ENCODE peak calls at places on chromosomes 2 and 18, in five cellular contexts. R is K562, N is stomach, K is ovary, D is tibial nerve. S is an unnamed sample.

GRCh38 chr2:390959-391358 is 103.1 kb upstream of the ALKAL2 start:
- DNase-seq in R (no peak), N (no peak), K (no peak), D (no peak), S (no peak)

GRCh38 chr2:182324665-182325064 is 102.2 kb downstream of the PDE1A start:
- DNase-seq in R (no peak), N (no peak), K (no peak), D (no peak), S (no peak)

GRCh38 chr2:235468978-235469694 is 24.7 kb upstream of the AGAP1 start:
- DNase-seq in R (no peak), N (peak; percentile 36), K (no peak), D (peak; percentile 51), S (peak; percentile 63)

GRCh38 chr2:229856416-229856815 is 65.4 kb downstream of the TRIP12 start:
- DNase-seq in R (no peak), N (no peak), K (no peak), D (no peak), S (no peak)

GRCh38 chr2:26034597-26035067 is 748 bp downstream of the RAB10 start:
- DNase-seq in R (no peak), N (no peak), K (no peak), D (no peak), S (no peak)

GRCh38 chr2:219997341-219997851 is 370.0 kb downstream of the SLC4A3 start:
- DNase-seq in R (peak; percentile 6), N (no peak), K (peak; percentile 79), D (peak; percentile 41), S (peak; percentile 65)

GRCh38 chr2:174967693-174968260 is 37.4 kb downstream of the CHN1 start:
- DNase-seq in R (no peak), N (no peak), K (no peak), D (no peak), S (no peak)

GRCh38 chr2:216372761-216373291 is 543 bp upstream of the MARCHF4 start:
- DNase-seq in R (no peak), N (no peak), K (no peak), D (no peak), S (no peak)

GRCh38 chr2:13558368-13558767 is 841.6 kb downstream of the TRIB2 start:
- DNase-seq in R (no peak), N (no peak), K (no peak), D (no peak), S (no peak)

GRCh38 chr18:13086906-13087305 is 95.7 kb downstream of the CEP192 start:
- DNase-seq in R (no peak), N (no peak), K (no peak), D (no peak), S (no peak)

GRCh38 chr2:171529914-171530313 is 7.6 kb downstream of the CYBRD1 start:
- DNase-seq in R (peak; percentile 48), N (no peak), K (no peak), D (no peak), S (no peak)

GRCh38 chr2:85680707-85681353 is 12.8 kb upstream of the SFTPB start:
- DNase-seq in R (no peak), N (no peak), K (no peak), D (no peak), S (no peak)

GRCh38 chr18:55086931-55087330 is 127.7 kb upstream of the CCDC68 start:
- DNase-seq in R (no peak), N (no peak), K (no peak), D (no peak), S (no peak)

GRCh38 chr2:99980200-99980599 is 162.2 kb downstream of the AFF3 start:
- DNase-seq in R (no peak), N (no peak), K (no peak), D (no peak), S (no peak)

GRCh38 chr2:101985101-101985792 is 6.5 kb upstream of the IL1R2 start:
- DNase-seq in R (no peak), N (no peak), K (no peak), D (no peak), S (no peak)

GRCh38 chr2:15914981-15915380 is 25.4 kb upstream of the MYCN start:
- DNase-seq in R (no peak), N (no peak), K (no peak), D (no peak), S (no peak)

GRCh38 chr2:142937347-142937746 is 59.9 kb downstream of the KYNU start:
- DNase-seq in R (no peak), N (no peak), K (no peak), D (no peak), S (no peak)

GRCh38 chr2:177429688-177430325 is 37.2 kb downstream of the AGPS start:
- DNase-seq in R (no peak), N (no peak), K (no peak), D (no peak), S (no peak)

GRCh38 chr2:25497862-25498407 is 156.2 kb upstream of the DNMT3A start:
- DNase-seq in R (no peak), N (no peak), K (no peak), D (no peak), S (no peak)

GRCh38 chr18:42915240-42915791 is 200.2 kb downstream of the RIT2 start:
- DNase-seq in R (no peak), N (no peak), K (no peak), D (no peak), S (no peak)

GRCh38 chr2:98806266-98806697 is 75.3 kb upstream of the MGAT4A start:
- DNase-seq in R (no peak), N (peak; percentile 92), K (no peak), D (no peak), S (no peak)

GRCh38 chr18:28511421-28511821 is 334.5 kb upstream of the CDH2 start:
- DNase-seq in R (no peak), N (no peak), K (no peak), D (no peak), S (no peak)

GRCh38 chr2:113232123-113232522 is 46.6 kb downstream of the PAX8 start:
- DNase-seq in R (no peak), N (no peak), K (no peak), D (no peak), S (no peak)

GRCh38 chr2:143259368-143259958 is 130.2 kb downstream of the ARHGAP15 start:
- DNase-seq in R (peak; percentile 26), N (peak; percentile 65), K (peak; percentile 30), D (peak; percentile 87), S (peak; percentile 66)

GRCh38 chr2:38751043-38751846 is at the start of gene SRSF7:
- DNase-seq in R (peak; percentile 98), N (peak; percentile 98), K (peak; percentile 98), D (peak; percentile 97), S (peak; percentile 99)

GRCh38 chr18:5556317-5556974 is 12.6 kb upstream of the EPB41L3 start:
- DNase-seq in R (no peak), N (no peak), K (no peak), D (peak; percentile 53), S (no peak)

GRCh38 chr18:65901522-65901921 is 150.7 kb downstream of the CDH7 start:
- DNase-seq in R (no peak), N (no peak), K (no peak), D (no peak), S (no peak)

GRCh38 chr18:75086494-75087034 is 122.4 kb downstream of the PTGR3 start:
- DNase-seq in R (no peak), N (no peak), K (no peak), D (no peak), S (no peak)

GRCh38 chr2:62794791-62795190 is 89.3 kb downstream of the EHBP1 start:
- DNase-seq in R (no peak), N (no peak), K (no peak), D (no peak), S (no peak)

GRCh38 chr18:27378396-27379094 is 193.4 kb upstream of the CHST9 start:
- DNase-seq in R (no peak), N (no peak), K (no peak), D (no peak), S (no peak)

GRCh38 chr2:230268606-230269222 is 43.2 kb downstream of the SP140 start:
- DNase-seq in R (no peak), N (no peak), K (no peak), D (peak; percentile 8), S (no peak)

GRCh38 chr18:44828080-44828479 is 147.4 kb downstream of the SETBP1 start:
- DNase-seq in R (no peak), N (no peak), K (no peak), D (no peak), S (no peak)

DNA sequence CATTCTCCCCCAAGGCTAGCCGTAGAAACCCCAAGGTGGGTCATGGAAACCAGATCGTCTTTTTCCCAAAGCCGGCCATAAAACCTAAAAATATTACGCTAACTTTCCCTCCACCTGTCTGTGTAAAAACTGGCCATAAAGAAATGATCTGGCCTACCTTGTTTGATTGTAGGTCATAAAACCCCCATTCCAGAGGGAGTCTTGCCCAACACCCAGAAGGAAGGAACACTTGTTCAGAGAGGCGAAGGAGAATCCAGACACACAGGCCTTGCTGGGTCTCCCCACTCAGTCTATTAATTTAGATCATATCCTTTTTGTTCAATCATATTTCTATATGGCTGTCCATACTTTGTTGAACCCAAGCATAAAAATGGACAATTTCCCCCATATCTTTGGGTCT is 344.7 kb downstream of the HRH4 start:
- DNase-seq in R (no peak), N (no peak), K (no peak), D (no peak), S (no peak)
- TF ChIP-seq EP300 in R (no peak), N (no peak), K (no peak), D (no peak), S (no peak)

GRCh38 chr2:150165988-150166965 is 321.2 kb downstream of the RND3 start:
- DNase-seq in R (peak; percentile 38), N (peak; percentile 73), K (no peak), D (no peak), S (no peak)
- TF ChIP-seq POLR2A in R (no peak), N (no peak), K (no peak), D (no peak), S (no peak)

GRCh38 chr2:194559523-194559922 is 1097.5 kb upstream of the SLC39A10 start:
- DNase-seq in R (no peak), N (no peak), K (no peak), D (no peak), S (no peak)
- H3K27ac ChIP-seq in R (no peak overlapping the region), N (no peak overlapping the region), K (no peak overlapping the region), D (no peak overlapping the region), S (no peak overlapping the region)

GRCh38 chr2:48480526-48480925 is 49.4 kb upstream of the STON1 start:
- DNase-seq in R (no peak), N (no peak), K (no peak), D (no peak), S (no peak)

GRCh38 chr2:48483916-48484315 is 46.0 kb upstream of the STON1 start:
- DNase-seq in R (no peak), N (no peak), K (no peak), D (no peak), S (no peak)

GRCh38 chr2:48482313-48482712 is 47.6 kb upstream of the STON1 start:
- DNase-seq in R (no peak), N (no peak), K (no peak), D (no peak), S (no peak)

GRCh38 chr2:48483506-48483905 is 46.4 kb upstream of the STON1 start:
- DNase-seq in R (no peak), N (no peak), K (no peak), D (no peak), S (no peak)

GRCh38 chr2:48482774-48483173 is 47.2 kb upstream of the STON1 start:
- DNase-seq in R (no peak), N (no peak), K (no peak), D (no peak), S (no peak)
- TF ChIP-seq EP300 in R (no peak), N (no peak), K (no peak), D (no peak), S (no peak)

GRCh38 chr2:48313036-48313877 is 216.7 kb upstream of the STON1 start:
- DNase-seq in R (no peak), N (no peak), K (no peak), D (no peak), S (no peak)
- TF ChIP-seq POLR2A in R (no peak), N (no peak), K (no peak), D (no peak), S (no peak)